ENCODE peak calls at places on chromosomes 2 and 18, in ten cellular contexts. A is dorsolateral prefrontal cortex, L is H1, N is fibroblast of pulmonary artery, U is pancreas, Q is lower lobe of right lung, J is heart right ventricle, O is upper lobe of left lung, P is endothelial cell, G is kidney. H is an unnamed sample.

GRCh38 chr2:103809946-103810345 is 1044.0 kb upstream of the POU3F3 start:
- DNase-seq in J (no peak), P (no peak), U (no peak), A (no peak), L (no peak), N (no peak), Q (no peak), O (no peak), G (no peak), H (no peak)

GRCh38 chr2:19851116-19851515 is 50.7 kb downstream of the TTC32 start:
- DNase-seq in L (no peak), G (no peak), J (no peak), O (peak; percentile 54), U (no peak), P (peak; percentile 35), Q (no peak), A (no peak), N (no peak), H (no peak)

GRCh38 chr18:59571953-59572352 is 125.3 kb downstream of the CCBE1 start:
- DNase-seq in G (no peak), Q (no peak), U (no peak), P (no peak), N (no peak), L (no peak), O (no peak), J (no peak), A (no peak), H (no peak)

GRCh38 chr2:105879106-105879797 is 134.5 kb downstream of the NCK2 start:
- DNase-seq in O (no peak), P (no peak), J (no peak), A (no peak), N (no peak), L (no peak), G (no peak), Q (no peak), U (no peak), H (no peak)

GRCh38 chr2:166417669-166418068 is 41.9 kb upstream of the SCN9A start:
- DNase-seq in Q (no peak), N (peak; percentile 61), J (no peak), G (no peak), A (no peak), U (no peak), O (no peak), L (no peak), P (no peak), H (no peak)

GRCh38 chr2:6647028-6647427 is 218.7 kb downstream of the CMPK2 start:
- DNase-seq in Q (no peak), U (no peak), P (no peak), J (no peak), G (no peak), N (no peak), A (no peak), O (no peak), L (no peak), H (no peak)

GRCh38 chr2:85785027-85785822 is 31.4 kb downstream of the ATOH8 start:
- DNase-seq in P (no peak), O (peak; percentile 89), N (peak; percentile 64), L (no peak), U (no peak), Q (peak; percentile 68), J (no peak), A (no peak), G (peak; percentile 73), H (no peak)

GRCh38 chr2:70995227-70995729 is 605 bp upstream of the TEX261 start:
- DNase-seq in U (peak; percentile 42), J (no peak), L (no peak), A (no peak), G (no peak), N (peak; percentile 39), P (no peak), Q (no peak), O (peak; percentile 66), H (no peak)

GRCh38 chr18:24319757-24320156 is 77.9 kb downstream of the OSBPL1A start:
- DNase-seq in Q (no peak), N (no peak), P (no peak), A (no peak), J (no peak), G (no peak), O (no peak), L (no peak), U (no peak), H (no peak)

GRCh38 chr2:233165895-233166661 is 85.4 kb upstream of the ATG16L1 start:
- DNase-seq in P (no peak), A (no peak), N (peak; percentile 42), U (no peak), G (peak; percentile 84), L (no peak), Q (peak; percentile 88), O (peak; percentile 85), J (peak; percentile 18), H (peak; percentile 62)

GRCh38 chr2:74267068-74267467 is 68.7 kb downstream of the MTHFD2 start:
- DNase-seq in O (no peak), L (no peak), P (no peak), Q (no peak), N (no peak), J (no peak), G (no peak), A (no peak), U (peak; percentile 21), H (no peak)

GRCh38 chr2:31032475-31032874 is 105.8 kb downstream of the GALNT14 start:
- DNase-seq in O (no peak), A (no peak), L (no peak), U (no peak), J (no peak), N (no peak), Q (no peak), P (no peak), G (no peak), H (no peak)

GRCh38 chr2:8571792-8572499 is 109.9 kb upstream of the ID2 start:
- DNase-seq in G (no peak), A (no peak), J (no peak), L (no peak), U (no peak), N (no peak), O (no peak), Q (no peak), P (no peak), H (peak; percentile 36)

GRCh38 chr2:47299555-47299954 is 103.4 kb upstream of the MSH2 start:
- DNase-seq in A (no peak), Q (no peak), U (no peak), G (no peak), L (no peak), N (peak; percentile 64), O (no peak), P (no peak), J (no peak), H (peak; percentile 63)

GRCh38 chr2:67002618-67003371 is 394.3 kb upstream of the ETAA1 start:
- DNase-seq in Q (no peak), P (no peak), U (no peak), L (no peak), O (no peak), A (no peak), J (no peak), G (no peak), N (no peak), H (no peak)
- TF ChIP-seq CTCF in Q (no peak), P (no peak), U (no peak), L (no peak), O (no peak), A (no peak), J (no peak), G (no peak), N (peak; percentile 15), H (no peak)

GRCh38 chr18:12532661-12533060 is 124.9 kb downstream of the PRELID3A start:
- DNase-seq in P (no peak), N (no peak), O (no peak), U (no peak), J (no peak), L (no peak), G (no peak), A (no peak), Q (no peak), H (no peak)

GRCh38 chr18:12540751-12541150 is 117.2 kb downstream of the SPIRE1 start:
- DNase-seq in P (no peak), O (no peak), J (no peak), U (no peak), G (no peak), A (no peak), L (no peak), Q (no peak), N (no peak), H (no peak)

GRCh38 chr18:12531747-12532146 is 124.0 kb downstream of the PRELID3A start:
- DNase-seq in L (no peak), N (no peak), A (no peak), G (no peak), Q (no peak), O (no peak), J (no peak), P (no peak), U (no peak), H (no peak)

GRCh38 chr18:12534820-12535219 is 123.1 kb downstream of the SPIRE1 start:
- DNase-seq in L (no peak), Q (no peak), N (no peak), A (no peak), G (no peak), P (no peak), O (no peak), U (no peak), J (no peak), H (no peak)
- TF ChIP-seq CTCF in L (no peak), Q (no peak), N (no peak), A (no peak), G (no peak), P (no peak), O (no peak), U (no peak), J (no peak), H (no peak)

DNA sequence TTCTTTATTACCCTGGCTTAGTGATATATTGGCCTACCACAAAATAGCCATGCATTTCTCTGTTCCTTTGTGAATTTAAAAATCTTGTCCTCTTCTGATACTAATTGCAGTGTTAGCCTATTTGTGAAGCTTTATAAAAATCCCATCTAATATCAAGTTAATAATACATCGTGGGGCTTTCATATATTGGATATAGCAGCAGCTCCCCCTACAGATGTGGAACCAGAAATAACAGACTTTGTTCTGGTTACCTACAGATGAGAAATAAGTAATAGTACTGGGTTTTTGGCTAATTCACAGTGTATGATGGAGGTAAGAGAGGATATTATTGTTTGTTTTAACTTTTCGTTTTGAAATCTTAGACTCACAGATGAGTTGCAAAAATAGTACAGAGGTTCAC is 1661.7 kb upstream of the PIK3C3 start:
- DNase-seq in J (no peak), U (no peak), O (no peak), N (peak; percentile 40), L (no peak), G (no peak), Q (no peak), A (no peak), P (no peak), H (no peak)
- TF ChIP-seq CTCF in J (peak; percentile 40), U (no peak), O (peak; percentile 10), N (peak; percentile 50), L (no peak), G (no peak), Q (peak; percentile 24), A (peak; percentile 58), P (no peak), H (no peak)

DNA sequence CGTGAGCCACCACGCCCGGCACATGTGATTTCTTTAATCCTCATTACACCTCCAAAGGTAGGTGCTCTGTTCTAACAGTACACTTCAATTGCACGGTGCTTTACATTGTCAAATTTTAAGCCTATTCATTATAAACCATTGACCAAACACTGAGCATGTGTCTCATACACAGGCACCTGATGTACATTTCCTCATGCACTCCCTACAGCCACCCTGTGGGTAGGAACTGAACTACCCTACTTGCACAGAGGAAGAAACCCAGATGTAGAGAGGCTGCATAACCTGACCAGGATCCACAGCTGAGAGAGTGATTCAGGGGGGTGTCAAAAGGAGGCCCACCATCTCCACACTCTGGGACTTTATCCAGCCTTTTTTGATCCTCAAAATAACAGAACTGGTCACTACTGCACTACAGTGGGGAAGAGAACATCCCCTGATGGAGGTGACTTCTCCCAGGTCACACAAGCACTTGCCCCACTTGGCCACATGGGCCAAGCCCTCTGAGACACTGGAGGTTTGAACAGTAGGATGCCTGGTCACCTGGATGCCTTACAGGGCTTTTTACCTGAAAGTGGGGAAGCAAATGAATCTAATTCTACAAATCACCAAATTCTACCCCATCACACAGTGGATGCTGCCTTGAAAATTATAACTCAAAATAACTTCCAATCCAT is 6.9 kb upstream of the DPYSL5 start:
- DNase-seq in Q (no peak), N (no peak), L (no peak), U (no peak), J (no peak), P (no peak), A (no peak), G (no peak), O (no peak), H (no peak)
- TF ChIP-seq CTCF in Q (no peak), N (peak; percentile 8), L (no peak), U (no peak), J (no peak), P (no peak), A (no peak), G (no peak), O (no peak), H (no peak)